ENCODE peak calls at places on chromosomes 16 and 17, in four cellular contexts. D is right cardiac atrium; T is HCT116; C is naive thymus-derived CD4-positive, alpha-beta T cell. G is an unnamed sample.

GRCh38 chr17:45857977-45858708 is 13.5 kb downstream of the SPPL2C start:
- DNase-seq in C (no peak), D (peak; percentile 69), T (no peak), G (no peak)

GRCh38 chr17:62456016-62456415 is 22.6 kb upstream of the TLK2 start:
- DNase-seq in T (no peak), C (no peak), D (no peak), G (no peak)

GRCh38 chr16:2845116-2845515 is 12.9 kb downstream of the PRSS22 start:
- DNase-seq in C (no peak), D (no peak), T (no peak), G (no peak)

GRCh38 chr17:7882068-7882467 is 6.5 kb upstream of the CHD3 start:
- DNase-seq in D (no peak), T (no peak), C (no peak), G (no peak)

GRCh38 chr16:28090646-28091377 is 27.3 kb upstream of the GSG1L start:
- DNase-seq in T (no peak), D (no peak), C (no peak), G (no peak)

GRCh38 chr16:70737377-70738082 is 51.7 kb upstream of the MTSS2 start:
- DNase-seq in C (peak; percentile 81), T (no peak), D (peak; percentile 82), G (peak; percentile 29)

GRCh38 chr16:13013043-13013442 is 111.6 kb downstream of the SHISA9 start:
- DNase-seq in T (no peak), D (no peak), C (no peak), G (no peak)

GRCh38 chr16:61617214-61617783 is 418.9 kb downstream of the CDH8 start:
- DNase-seq in T (no peak), C (no peak), D (no peak), G (no peak)

GRCh38 chr17:54903375-54903774 is 2.7 kb downstream of the TOM1L1 start:
- DNase-seq in T (no peak), D (peak; percentile 78), C (no peak), G (no peak)

GRCh38 chr17:7043544-7044268 is at the start of gene SLC16A11:
- DNase-seq in D (peak; percentile 81), T (no peak), C (peak; percentile 39), G (no peak)

GRCh38 chr17:7587831-7588230 is 2.1 kb downstream of the SOX15 start:
- DNase-seq in T (no peak), D (no peak), C (no peak), G (no peak)

GRCh38 chr16:11493531-11493929 is 93.2 kb downstream of the LITAF start:
- DNase-seq in D (no peak), T (no peak), C (no peak), G (no peak)

GRCh38 chr16:3025032-3026002 is 1.5 kb downstream of the THOC6 start:
- DNase-seq in C (no peak), T (no peak), D (no peak), G (no peak)

GRCh38 chr16:72946063-72946462 is 101.9 kb downstream of the ZFHX3 start:
- DNase-seq in D (no peak), T (no peak), C (no peak), G (no peak)

GRCh38 chr17:18356624-18357023 is 6.7 kb downstream of the SHMT1 start:
- DNase-seq in T (no peak), D (no peak), C (no peak), G (no peak)

GRCh38 chr16:84501077-84501735 is 3.3 kb downstream of the MEAK7 start:
- DNase-seq in D (no peak), T (peak; percentile 83), C (no peak), G (no peak)

GRCh38 chr16:52078716-52079655 is 468.0 kb downstream of the TOX3 start:
- DNase-seq in D (no peak), C (no peak), T (no peak), G (no peak)

GRCh38 chr16:1510941-1511351 is 17.8 kb downstream of the TELO2 start:
- DNase-seq in T (no peak), C (no peak), D (peak; percentile 55), G (no peak)

GRCh38 chr17:60695960-60696359 is 18.3 kb downstream of the BCAS3 start:
- DNase-seq in D (no peak), T (no peak), C (no peak), G (no peak)

GRCh38 chr17:38342886-38343607 is 709 bp downstream of the GPR179 start:
- DNase-seq in T (no peak), D (no peak), C (no peak), G (no peak)

GRCh38 chr17:57919912-57920311 is 35.3 kb downstream of the CUEDC1 start:
- DNase-seq in T (no peak), C (no peak), D (no peak), G (no peak)

GRCh38 chr16:56013962-56014552 is 138.9 kb upstream of the CES5A start:
- DNase-seq in D (peak; percentile 89), C (peak; percentile 1), T (peak; percentile 4), G (no peak)

GRCh38 chr17:29686998-29687397 is 64.3 kb upstream of the CORO6 start:
- DNase-seq in T (no peak), C (no peak), D (no peak), G (no peak)

GRCh38 chr17:30346211-30346831 is 12.5 kb upstream of the TMIGD1 start:
- DNase-seq in C (no peak), D (no peak), T (no peak), G (no peak)

GRCh38 chr17:1110844-1111598 is 68.8 kb downstream of the ABR start:
- DNase-seq in C (no peak), T (peak; percentile 88), D (peak; percentile 78), G (no peak)

GRCh38 chr17:76261421-76262215 is 3.5 kb upstream of the UBALD2 start:
- DNase-seq in D (peak; percentile 22), C (no peak), T (no peak), G (no peak)

GRCh38 chr16:19860146-19861030 is 24.3 kb downstream of the GPRC5B start:
- DNase-seq in D (no peak), T (no peak), C (no peak), G (no peak)

GRCh38 chr17:60738287-60738686 is 60.6 kb downstream of the BCAS3 start:
- DNase-seq in C (no peak), T (no peak), D (no peak), G (no peak)

GRCh38 chr17:19303367-19303776 is 59.2 kb downstream of the B9D1 start:
- DNase-seq in T (no peak), D (no peak), C (no peak), G (no peak)

DNA sequence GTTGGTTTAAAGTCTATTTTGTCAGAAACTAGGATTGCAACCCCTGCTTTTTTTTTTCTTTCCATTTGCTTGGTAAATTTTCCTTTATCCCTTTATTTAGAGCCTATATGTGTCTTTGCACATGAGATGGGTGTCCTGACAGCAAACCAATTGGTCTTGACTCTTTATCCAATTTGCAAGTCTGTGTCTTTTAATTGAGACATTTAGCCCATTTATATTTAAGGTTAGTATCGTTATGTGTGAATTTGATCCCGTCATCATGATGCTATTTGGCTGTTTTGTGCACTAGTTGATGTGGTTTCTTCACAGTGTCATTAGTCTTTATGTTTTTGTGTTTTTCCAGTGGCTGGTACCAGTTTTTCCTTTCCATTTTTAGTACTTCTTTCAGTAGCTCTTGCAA is 127.7 kb upstream of the ZNF267 start:
- DNase-seq in C (no peak), D (no peak), T (no peak), G (no peak)
- H3K9me3 ChIP-seq in C (peaks cover 64% of the 10 kb centered on the region), D (peaks cover 14% of the 10 kb centered on the region), T (peaks cover 18% of the 10 kb centered on the region), G (peaks cover 37% of the 10 kb centered on the region)

DNA sequence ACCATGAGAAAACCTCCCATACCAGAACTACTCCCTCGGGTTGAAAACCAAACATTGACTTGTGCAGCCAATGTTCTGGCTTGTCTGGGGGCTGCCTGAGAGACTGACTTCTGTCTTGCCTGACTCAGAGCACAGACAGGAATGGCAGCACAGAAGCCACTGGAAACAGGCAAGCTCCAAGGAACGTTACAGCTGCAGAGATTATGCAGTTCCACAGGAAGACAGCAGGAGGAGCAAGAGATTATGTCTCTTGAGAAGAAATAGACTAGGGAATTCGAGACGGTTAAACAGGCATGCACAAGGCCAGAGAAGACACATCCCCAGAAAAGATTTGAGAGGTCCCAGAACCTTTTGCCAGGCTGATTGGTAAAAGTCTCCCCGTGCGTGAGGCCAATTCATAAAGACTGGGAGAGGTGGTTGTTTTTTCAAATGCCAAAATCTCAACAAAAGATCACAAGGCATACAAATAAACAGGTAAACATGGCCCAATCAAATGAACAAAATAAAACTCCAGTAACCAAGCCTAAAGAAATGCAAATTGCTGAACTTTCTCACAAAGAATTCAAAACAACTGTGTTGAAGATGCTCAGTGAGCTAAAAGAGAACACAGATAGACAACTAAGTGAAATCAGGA is 90.6 kb upstream of the CDH5 start:
- DNase-seq in C (no peak), T (peak; percentile 67), D (no peak), G (no peak)
- H3K9me3 ChIP-seq in C (no peaks in the 10 kb centered on the region), T (no peaks in the 10 kb centered on the region), D (no peaks in the 10 kb centered on the region), G (peaks cover 8% of the 10 kb centered on the region)

GRCh38 chr17:35297666-35298065 is 54.8 kb downstream of the SLFN5 start:
- DNase-seq in D (no peak), T (no peak), C (no peak), G (no peak)

GRCh38 chr17:35293151-35293837 is 50.4 kb downstream of the SLFN5 start:
- DNase-seq in D (no peak), T (no peak), C (no peak), G (no peak)

GRCh38 chr17:35298639-35299038 is 55.8 kb downstream of the SLFN5 start:
- DNase-seq in C (no peak), T (no peak), D (no peak), G (no peak)

GRCh38 chr17:35294756-35295155 is 51.9 kb downstream of the SLFN5 start:
- DNase-seq in D (no peak), C (no peak), T (no peak), G (no peak)

GRCh38 chr17:35295686-35296085 is 52.8 kb downstream of the SLFN5 start:
- DNase-seq in T (no peak), C (no peak), D (no peak), G (no peak)
- H3K9me3 ChIP-seq in T (peaks cover 4% of the 10 kb centered on the region), C (no peaks in the 10 kb centered on the region), D (no peaks in the 10 kb centered on the region), G (no peaks in the 10 kb centered on the region)

DNA sequence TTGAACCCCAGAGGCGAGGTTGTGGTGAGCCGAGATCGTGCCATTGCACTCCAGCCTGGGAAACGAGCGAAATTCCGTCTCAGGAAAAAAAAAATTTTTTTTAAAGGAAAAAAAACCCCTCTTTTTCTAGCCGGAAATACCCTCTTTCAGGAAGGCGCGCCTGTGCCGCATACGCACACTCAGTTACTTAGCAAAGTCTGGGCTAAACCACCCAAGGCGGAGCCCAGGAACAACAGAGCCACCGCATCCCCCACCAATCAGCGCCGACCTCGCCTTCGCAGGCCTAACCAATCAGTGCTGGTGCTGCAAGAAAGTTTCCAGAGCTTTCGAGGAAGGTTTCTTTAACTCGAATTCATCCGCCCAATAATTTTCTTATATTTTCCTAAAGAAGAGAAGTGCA is 510.4 kb downstream of the KCNJ18 start:
- DNase-seq in C (no peak), T (no peak), D (no peak), G (no peak)
- H3K9me3 ChIP-seq in C (peaks cover 12% of the 10 kb centered on the region), T (no peaks in the 10 kb centered on the region), D (no peaks in the 10 kb centered on the region), G (no peaks in the 10 kb centered on the region)

GRCh38 chr17:49183801-49184200 is 26.6 kb downstream of the GNGT2 start:
- DNase-seq in T (no peak), C (no peak), D (no peak), G (no peak)
- H3K9me3 ChIP-seq in T (peaks cover 6% of the 10 kb centered on the region), C (peaks cover 5% of the 10 kb centered on the region), D (no peaks in the 10 kb centered on the region), G (no peaks in the 10 kb centered on the region)

DNA sequence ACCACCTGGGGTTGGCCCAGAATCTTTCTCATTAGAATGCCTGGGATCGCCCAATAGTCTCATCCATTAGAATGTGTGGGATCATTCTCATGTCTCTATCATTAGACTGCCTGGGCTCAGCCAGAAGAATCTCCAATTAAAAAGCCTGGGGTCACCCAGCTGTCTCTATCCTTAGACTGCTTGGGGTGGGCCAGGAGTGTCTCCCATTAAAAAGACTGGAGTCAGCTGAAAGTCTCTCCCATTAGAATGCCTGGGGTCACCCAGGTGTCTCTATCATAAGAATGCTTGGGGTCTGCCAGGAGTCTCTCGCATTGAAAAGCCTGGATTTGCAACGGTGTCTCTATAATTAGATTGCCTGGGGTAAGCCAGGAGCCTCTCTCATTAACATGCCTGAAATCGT is 2225.7 kb downstream of the TP53TG3F start:
- DNase-seq in D (no peak), T (no peak), C (no peak), G (no peak)
- H3K9me3 ChIP-seq in D (no peaks in the 10 kb centered on the region), T (no peaks in the 10 kb centered on the region), C (peaks cover 63% of the 10 kb centered on the region), G (peaks cover 5% of the 10 kb centered on the region)